ENCODE peak calls at places on chromosomes 2 and 18, in ten cellular contexts. V is HCEC 1CT; A is endothelial cell; B is activated T-helper 1 cell treated with Interleukin-2 at 50 U/mL for 16 hours; H is A172; W is neural crest cell; T is NCI-H1105; M is choroid plexus epithelial cell; Z is stimulated activated CD4-positive, alpha-beta T cell treated with anti-CD3 and anti-CD28 coated beads, TNF-alpha, amount 100 ng/mL, for 24 hours; S is HFFc6. N is an unnamed sample.

GRCh38 chr18:25399554-25399953 is 47.6 kb upstream of the ZNF521 start:
- DNase-seq in T (no peak), V (peak), W (no peak), H (no peak), A (no peak), S (no peak), Z (no peak), B (no peak), M (no peak), N (no peak)

GRCh38 chr2:234571620-234572407 is 74.9 kb upstream of the ARL4C start:
- DNase-seq in T (no peak), W (no peak), V (no peak), B (no peak), Z (no peak), A (no peak), M (no peak), S (no peak), H (no peak), N (no peak)

GRCh38 chr2:17901246-17901645 is 22.8 kb downstream of the KCNS3 start:
- DNase-seq in W (no peak), V (no peak), M (no peak), B (no peak), T (peak), S (no peak), A (no peak), H (no peak), Z (no peak), N (peak)

GRCh38 chr2:71720283-71720560 is 266.9 kb downstream of the DYSF start:
- DNase-seq in Z (no peak), T (no peak), A (no peak), B (no peak), W (no peak), M (no peak), V (no peak), S (no peak), H (no peak), N (no peak)

GRCh38 chr2:230974096-230974913 is 21.6 kb upstream of the SPATA3 start:
- DNase-seq in A (no peak), H (peak), Z (peak), V (peak), W (no peak), M (peak), T (no peak), B (peak), S (peak), N (no peak)

GRCh38 chr2:26649322-26649721 is 8.2 kb upstream of the CIB4 start:
- DNase-seq in S (no peak), H (no peak), M (no peak), T (no peak), A (no peak), W (no peak), V (no peak), B (no peak), Z (no peak), N (no peak)

GRCh38 chr2:119476301-119477117 is 44.9 kb downstream of the TMEM37 start:
- DNase-seq in W (peak), A (peak), B (no peak), T (no peak), S (peak), V (peak), H (peak), M (peak), Z (peak), N (peak)

GRCh38 chr2:136909777-136910176 is 144.4 kb downstream of the THSD7B start:
- DNase-seq in V (no peak), W (no peak), T (no peak), A (no peak), B (no peak), H (no peak), M (no peak), S (no peak), Z (no peak), N (no peak)

GRCh38 chr2:7773362-7773973 is 856.3 kb downstream of the RNF144A start:
- DNase-seq in M (no peak), S (peak), A (no peak), B (no peak), Z (no peak), H (no peak), W (no peak), V (no peak), T (no peak), N (no peak)

GRCh38 chr2:168015274-168015953 is 232.0 kb downstream of the STK39 start:
- DNase-seq in V (no peak), M (no peak), A (no peak), S (no peak), B (no peak), Z (no peak), H (no peak), T (no peak), W (no peak), N (no peak)

GRCh38 chr2:26704441-26704977 is 12.0 kb downstream of the KCNK3 start:
- DNase-seq in A (no peak), S (peak), H (peak), Z (no peak), M (peak), T (no peak), B (no peak), V (peak), W (no peak), N (no peak)

GRCh38 chr2:65655000-65655399 is 222.6 kb upstream of the SPRED2 start:
- DNase-seq in V (no peak), M (no peak), A (no peak), Z (no peak), W (no peak), T (peak), B (no peak), H (no peak), S (no peak), N (no peak)

GRCh38 chr2:43106767-43107527 is 119.5 kb downstream of the ZFP36L2 start:
- DNase-seq in A (no peak), B (no peak), S (no peak), Z (no peak), W (peak), M (no peak), T (no peak), V (no peak), H (no peak), N (no peak)

GRCh38 chr2:25361261-25362048 is 19.7 kb upstream of the DNMT3A start:
- DNase-seq in M (no peak), Z (no peak), H (no peak), A (no peak), S (no peak), T (no peak), V (no peak), B (no peak), W (no peak), N (no peak)

GRCh38 chr2:153179808-153180207 is 298.8 kb downstream of the RPRM start:
- DNase-seq in T (no peak), M (no peak), Z (no peak), B (no peak), V (no peak), S (no peak), A (no peak), W (no peak), H (no peak), N (no peak)

GRCh38 chr18:70295633-70296188 is 6.9 kb downstream of the SOCS6 start:
- DNase-seq in B (no peak), Z (no peak), W (no peak), A (no peak), H (no peak), S (no peak), T (no peak), V (no peak), M (no peak), N (no peak)

GRCh38 chr18:8609711-8610441 is 639 bp downstream of the RAB12 start:
- DNase-seq in T (no peak), W (peak), V (peak), A (peak), H (no peak), Z (no peak), S (no peak), M (no peak), B (no peak), N (no peak)

GRCh38 chr2:42196403-42197267 is 27.5 kb downstream of the EML4 start:
- DNase-seq in H (peak), W (no peak), A (peak), T (no peak), B (no peak), S (peak), M (peak), V (peak), Z (no peak), N (peak)

GRCh38 chr18:8365528-8365927 is 243.7 kb upstream of the RAB12 start:
- DNase-seq in B (no peak), H (no peak), T (no peak), S (no peak), V (no peak), W (no peak), M (no peak), Z (no peak), A (no peak), N (no peak)

GRCh38 chr2:136765736-136766323 is 485 bp downstream of the THSD7B start:
- DNase-seq in Z (no peak), H (no peak), S (no peak), M (no peak), A (peak), V (no peak), W (peak), B (no peak), T (no peak), N (no peak)

GRCh38 chr2:230902180-230902899 is 22.7 kb downstream of the GPR55 start:
- DNase-seq in A (peak), S (peak), W (peak), M (peak), B (peak), T (peak), H (peak), V (peak), Z (no peak), N (no peak)

GRCh38 chr2:128416366-128416765 is 97.7 kb upstream of the HS6ST1 start:
- DNase-seq in T (no peak), Z (no peak), H (no peak), B (no peak), V (no peak), M (no peak), S (no peak), A (no peak), W (no peak), N (no peak)

GRCh38 chr18:72456802-72457201 is 87.3 kb downstream of the CBLN2 start:
- DNase-seq in A (no peak), W (no peak), M (peak), T (no peak), V (no peak), B (no peak), Z (no peak), S (no peak), H (peak), N (no peak)

GRCh38 chr2:121210691-121211090 is 74.3 kb downstream of the TFCP2L1 start:
- DNase-seq in S (peak), V (no peak), B (no peak), T (no peak), H (peak), M (no peak), W (no peak), A (no peak), Z (no peak), N (no peak)

GRCh38 chr2:105239924-105240323 is 1.6 kb upstream of the GPR45 start:
- DNase-seq in T (no peak), A (no peak), M (peak), H (peak), B (no peak), S (peak), V (peak), W (no peak), Z (no peak), N (no peak)

GRCh38 chr2:146867472-146867986 is 977.3 kb upstream of the ACVR2A start:
- DNase-seq in Z (no peak), V (no peak), B (no peak), H (no peak), W (no peak), T (no peak), S (no peak), M (no peak), A (no peak), N (no peak)

GRCh38 chr2:45902952-45903351 is 251.5 kb downstream of the PRKCE start:
- DNase-seq in W (no peak), S (no peak), M (no peak), H (no peak), Z (no peak), B (no peak), V (no peak), T (no peak), A (no peak), N (no peak)

GRCh38 chr18:3323900-3324299 is 62.0 kb downstream of the MYL12B start:
- DNase-seq in Z (no peak), T (no peak), B (no peak), A (no peak), M (peak), W (no peak), S (no peak), H (peak), V (peak), N (no peak)

N was measured in tibial nerve.